ENCODE peak calls at places on chromosome X, in five cellular contexts. X is Karpas-422, O is neural progenitor cell, J is cardiac muscle cell, H is A549. N is an unnamed sample. For H3K9me3, the result is how much of the 10 kb centered on the place peaks cover.

GRCh38 chrX:132576945-132577344 is 88.1 kb upstream of the MBNL3 start:
- DNase-seq in O (no peak), X (no peak), J (no peak), H (no peak), N (no peak)

GRCh38 chrX:11663875-11664210 is 1.9 kb downstream of the ARHGAP6 start:
- DNase-seq in H (no peak), J (peak), X (no peak), O (peak), N (no peak)

GRCh38 chrX:37302569-37302968 is 46.6 kb upstream of the PRRG1 start:
- DNase-seq in X (peak), J (peak), H (no peak), O (peak), N (no peak)

GRCh38 chrX:27599928-27600327 is 9.8 kb downstream of the DCAF8L2 start:
- DNase-seq in J (peak), O (no peak), H (peak), X (no peak), N (no peak)

GRCh38 chrX:38699603-38700110 is 101.6 kb upstream of the MID1IP1 start:
- DNase-seq in O (no peak), H (no peak), X (no peak), J (no peak), N (no peak)

GRCh38 chrX:10137516-10137915 is 19.3 kb upstream of the CLCN4 start:
- DNase-seq in H (no peak), X (no peak), J (no peak), O (no peak), N (no peak)

GRCh38 chrX:3815896-3816664 is 102.6 kb upstream of the PRKX start:
- DNase-seq in J (peak), X (peak), O (peak), H (peak), N (peak)

GRCh38 chrX:152988536-152989291 is 5.2 kb downstream of the PNMA5 start:
- DNase-seq in O (no peak), X (no peak), J (no peak), H (no peak), N (no peak)

GRCh38 chrX:20067709-20068315 is 48.9 kb downstream of the MAP7D2 start:
- DNase-seq in J (peak), X (peak), O (no peak), H (peak), N (peak)

GRCh38 chrX:53287493-53288138 is 6.2 kb upstream of the IQSEC2 start:
- DNase-seq in X (no peak), O (no peak), J (peak), H (no peak), N (no peak)

GRCh38 chrX:110847334-110847733 is 51.7 kb upstream of the CHRDL1 start:
- DNase-seq in H (peak), O (peak), J (peak), X (peak), N (no peak)

GRCh38 chrX:80022363-80023031 is 7.9 kb downstream of the TBX22 start:
- DNase-seq in X (no peak), J (no peak), H (no peak), O (peak), N (no peak)

GRCh38 chrX:43316161-43316560 is 339.9 kb upstream of the MAOA start:
- DNase-seq in O (no peak), H (no peak), J (no peak), X (no peak), N (no peak)

GRCh38 chrX:53817548-53817947 is 131.0 kb upstream of the HUWE1 start:
- DNase-seq in J (peak), X (no peak), H (no peak), O (no peak), N (no peak)

GRCh38 chrX:53048169-53049126 is at the start of gene GPR173:
- DNase-seq in H (no peak), J (peak), O (peak), X (no peak), N (peak)

GRCh38 chrX:47316276-47317025 is 53.9 kb upstream of the ZNF157 start:
- DNase-seq in H (no peak), X (no peak), J (peak), O (peak), N (no peak)

GRCh38 chrX:24148118-24148517 is 1.4 kb upstream of the ZFX start:
- DNase-seq in O (no peak), X (peak), H (no peak), J (no peak), N (no peak)

GRCh38 chrX:153411255-153411987 is at the start of gene ZFP92:
- DNase-seq in H (no peak), J (peak), X (no peak), O (no peak), N (no peak)

GRCh38 chrX:19678941-19679340 is 163.6 kb upstream of the MAP3K15 start:
- DNase-seq in O (no peak), H (no peak), X (no peak), J (no peak), N (no peak)

GRCh38 chrX:37871626-37872302 is 24.4 kb upstream of the DYNLT3 start:
- DNase-seq in J (peak), O (no peak), X (no peak), H (peak), N (no peak)

GRCh38 chrX:106035064-106035463 is 3.5 kb downstream of the SERPINA7 start:
- DNase-seq in O (peak), J (peak), H (no peak), X (peak), N (no peak)

GRCh38 chrX:108221481-108221880 is 129.9 kb downstream of the ATG4A start:
- DNase-seq in X (no peak), O (no peak), H (no peak), J (no peak), N (peak)

GRCh38 chrX:10611441-10612090 is 8.8 kb downstream of the MID1 start:
- DNase-seq in X (no peak), J (peak), O (no peak), H (no peak), N (no peak)

GRCh38 chrX:75132672-75133071 is 23.4 kb downstream of the ABCB7 start:
- DNase-seq in H (no peak), O (no peak), J (no peak), X (no peak), N (no peak)

GRCh38 chrX:81957900-81958545 is 756.1 kb downstream of the SH3BGRL start:
- DNase-seq in X (peak), O (peak), J (no peak), H (peak), N (no peak)

GRCh38 chrX:109847257-109848187 is 114.5 kb upstream of the ACSL4 start:
- DNase-seq in O (no peak), H (peak), X (no peak), J (peak), N (no peak)

GRCh38 chrX:94045724-94046123 is 371.7 kb downstream of the FAM133A start:
- DNase-seq in H (no peak), J (no peak), X (no peak), O (no peak), N (no peak)

GRCh38 chrX:40402771-40403533 is 177.8 kb upstream of the ATP6AP2 start:
- DNase-seq in J (peak), X (no peak), O (no peak), H (peak), N (peak)

GRCh38 chrX:153539171-153539978 is 21.9 kb downstream of the ATP2B3 start:
- DNase-seq in J (peak), H (peak), X (peak), O (peak), N (peak)

DNA sequence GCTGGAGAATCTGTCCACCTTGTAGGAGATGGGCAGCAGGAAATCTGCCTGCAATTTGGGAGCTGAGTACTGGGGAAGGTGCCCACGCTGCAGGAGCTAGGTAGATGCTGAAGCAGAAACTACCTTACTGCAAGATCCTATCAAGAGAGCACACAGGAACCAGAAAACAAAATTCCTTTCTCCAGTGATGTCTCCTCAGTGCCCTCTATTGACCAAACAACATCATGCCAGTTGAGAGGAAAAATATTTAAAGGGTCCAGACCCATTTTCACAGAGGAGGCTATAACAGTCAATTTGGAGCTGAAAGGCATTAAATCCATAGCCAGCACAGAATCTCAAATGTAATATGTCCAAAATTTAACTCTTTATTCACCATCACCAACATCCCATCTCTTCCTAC is 406.8 kb downstream of the SLITRK2 start:
- DNase-seq in X (peak), H (no peak), O (peak), J (no peak), N (no peak)
- H3K9me3 ChIP-seq in X (under half), H (under half), O (under half), J (under half), N (under half)

GRCh38 chrX:148049441-148049840 is 68.3 kb downstream of the FMR1NB start:
- DNase-seq in X (peak), H (peak), O (peak), J (peak), N (no peak)

GRCh38 chrX:148043456-148043855 is 62.3 kb downstream of the FMR1NB start:
- DNase-seq in O (no peak), X (no peak), H (no peak), J (peak), N (no peak)

GRCh38 chrX:148051973-148052372 is 70.8 kb downstream of the FMR1NB start:
- DNase-seq in J (no peak), O (no peak), X (no peak), H (no peak), N (no peak)

DNA sequence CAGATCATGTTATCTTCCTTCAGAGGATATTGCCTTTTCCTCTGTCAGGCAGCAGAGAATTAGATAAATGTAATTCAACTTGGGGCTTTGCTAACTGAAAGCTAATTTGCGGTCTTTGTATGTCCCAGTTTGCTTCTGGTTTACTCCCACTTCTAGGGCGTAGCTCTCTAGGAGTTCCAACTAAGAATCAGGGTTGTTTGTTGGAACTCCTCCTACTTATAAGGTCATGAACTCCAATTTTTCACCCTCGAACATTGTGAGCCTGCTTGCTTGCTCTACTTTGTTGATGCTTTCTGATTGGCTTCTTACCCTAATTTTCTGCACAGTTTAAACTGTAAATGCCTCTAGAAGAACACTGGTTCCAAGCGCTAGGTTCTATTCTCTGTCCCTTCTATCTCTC is 66.1 kb downstream of the FMR1NB start:
- DNase-seq in X (no peak), H (no peak), O (no peak), J (no peak), N (no peak)
- H3K27ac ChIP-seq in X (no peak), H (no peak), O (no peak), J (no peak), N (no peak)

GRCh38 chrX:44890247-44890646 is 17.3 kb downstream of the KDM6A start:
- DNase-seq in X (no peak), O (no peak), H (no peak), J (no peak), N (no peak)
- H3K9me3 ChIP-seq in X (under half), O (under half), H (under half), J (under half), N (under half)

GRCh38 chrX:86148024-86148511 is at the start of gene DACH2:
- DNase-seq in H (peak), O (peak), X (no peak), J (peak), N (peak)
- H3K27ac ChIP-seq in H (no peak), O (no peak), X (no peak), J (no peak), N (no peak)

GRCh38 chrX:76555269-76555668 is 127.8 kb downstream of the MAGEE1 start:
- DNase-seq in X (no peak), O (no peak), J (no peak), H (no peak), N (no peak)
- H3K9me3 ChIP-seq in X (under half), O (under half), J (under half), H (under half), N (under half)

GRCh38 chrX:15737188-15737956 is 698 bp upstream of the CA5B start:
- DNase-seq in J (no peak), H (no peak), X (peak), O (no peak), N (no peak)

GRCh38 chrX:15738686-15739016 is 581 bp downstream of the CA5B start:
- DNase-seq in O (no peak), X (no peak), H (no peak), J (no peak), N (no peak)

GRCh38 chrX:15739886-15740285 is 1.8 kb downstream of the CA5B start:
- DNase-seq in J (no peak), O (no peak), H (no peak), X (no peak), N (no peak)

GRCh38 chrX:15737957-15738685 is at the start of gene CA5B:
- DNase-seq in X (peak), H (peak), J (peak), O (peak), N (peak)
- H3K27ac ChIP-seq in X (peak), H (peak), J (peak), O (no peak), N (peak)

DNA sequence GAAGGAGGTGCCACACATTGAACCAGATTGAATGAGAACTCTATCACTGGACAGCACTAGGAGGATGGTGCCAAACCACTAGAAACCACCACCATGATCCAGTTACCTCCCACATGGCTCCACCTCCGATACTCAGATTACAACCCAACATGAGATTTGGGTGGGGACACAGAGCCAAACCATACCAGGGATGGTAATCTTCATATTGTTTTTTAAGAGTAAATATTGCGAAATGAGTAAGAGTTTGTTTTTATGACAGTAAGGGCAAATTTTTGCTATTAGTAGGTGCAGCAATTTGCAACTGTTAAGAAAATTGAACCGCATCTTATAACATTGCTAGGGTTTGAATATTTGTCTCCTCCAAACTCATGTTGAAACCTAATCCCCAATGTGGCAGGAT is 891.5 kb downstream of the NLGN4X start:
- DNase-seq in H (no peak), O (no peak), X (no peak), J (no peak), N (no peak)
- H3K9me3 ChIP-seq in H (under half), O (under half), X (under half), J (under half), N (under half)

GRCh38 chrX:70480660-70481018 is 36.0 kb downstream of the DLG3 start:
- DNase-seq in J (peak), H (no peak), O (no peak), X (no peak), N (peak)
- H3K27ac ChIP-seq in J (peak), H (peak), O (peak), X (no peak), N (no peak)

GRCh38 chrX:48715066-48715465 is 18.5 kb downstream of the SUV39H1 start:
- DNase-seq in H (no peak), X (no peak), J (peak), O (no peak), N (no peak)

GRCh38 chrX:48714573-48714972 is 18.0 kb downstream of the SUV39H1 start:
- DNase-seq in O (no peak), J (no peak), X (no peak), H (no peak), N (no peak)

GRCh38 chrX:48719958-48720357 is 23.4 kb downstream of the SUV39H1 start:
- DNase-seq in O (no peak), X (no peak), H (no peak), J (no peak), N (no peak)

GRCh38 chrX:48713847-48714246 is 17.3 kb downstream of the SUV39H1 start:
- DNase-seq in H (no peak), X (no peak), O (no peak), J (no peak), N (no peak)

GRCh38 chrX:48715876-48716502 is 19.5 kb downstream of the SUV39H1 start:
- DNase-seq in H (no peak), J (no peak), X (no peak), O (no peak), N (no peak)
- H3K9me3 ChIP-seq in H (under half), J (under half), X (under half), O (under half), N (under half)

GRCh38 chrX:7264399-7264798 is 116.4 kb upstream of the PUDP start:
- DNase-seq in H (no peak), O (no peak), X (peak), J (no peak), N (no peak)

GRCh38 chrX:7262551-7262950 is 114.6 kb upstream of the PUDP start:
- DNase-seq in O (no peak), X (no peak), J (no peak), H (no peak), N (no peak)

GRCh38 chrX:7261672-7262332 is 113.8 kb upstream of the PUDP start:
- DNase-seq in J (no peak), X (peak), H (no peak), O (no peak), N (no peak)

GRCh38 chrX:7263961-7264360 is 116.0 kb upstream of the PUDP start:
- DNase-seq in O (no peak), H (no peak), J (no peak), X (peak), N (no peak)

DNA sequence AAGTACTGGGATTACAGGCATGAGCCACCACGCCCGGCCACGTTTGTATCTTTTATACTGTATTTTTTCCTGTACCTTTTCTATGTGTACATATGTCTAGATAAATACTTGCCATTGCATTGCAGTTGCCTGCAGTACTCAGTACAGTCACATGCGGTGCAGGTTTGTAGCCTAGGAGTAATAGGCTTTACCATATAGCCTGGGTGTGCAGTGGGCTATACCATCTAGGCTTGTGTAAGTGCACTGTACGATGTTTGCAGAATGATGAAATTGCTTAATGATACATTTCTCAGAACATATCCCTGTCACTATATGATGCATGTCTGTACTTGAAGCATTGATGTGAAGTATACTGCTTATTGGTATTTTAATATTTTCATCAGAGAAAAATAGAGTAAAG is 115.4 kb upstream of the PUDP start:
- DNase-seq in O (no peak), J (no peak), X (peak), H (no peak), N (no peak)
- H3K27ac ChIP-seq in O (no peak), J (no peak), X (peak), H (no peak), N (no peak)

N was measured in testis.